ENCODE peak calls at places on chromosomes 3 and 15, in four cellular contexts. One of them, this sample, is unnamed.

GRCh38 chr3:188021502-188022040 is 132.4 kb upstream of the LPP start:
- DNase-seq in K562: no peak
- DNase-seq in HepG2: peak; percentile 85
- DNase-seq in GM12878: no peak
- DNase-seq in this sample: no peak

GRCh38 chr3:134473868-134474546 is 11.8 kb downstream of the ANAPC13 start:
- DNase-seq in K562: peak; percentile 17
- DNase-seq in HepG2: peak; percentile 80
- DNase-seq in GM12878: no peak
- DNase-seq in this sample: peak; percentile 78

GRCh38 chr3:110731148-110731547 is 340.5 kb upstream of the NECTIN3 start:
- DNase-seq in K562: no peak
- DNase-seq in HepG2: no peak
- DNase-seq in GM12878: no peak
- DNase-seq in this sample: no peak

GRCh38 chr3:39147711-39148115 is 5.7 kb downstream of the CSRNP1 start:
- DNase-seq in K562: no peak
- DNase-seq in HepG2: no peak
- DNase-seq in GM12878: no peak
- DNase-seq in this sample: no peak

GRCh38 chr3:126518779-126519177 is 1.2 kb upstream of the UROC1 start:
- DNase-seq in K562: no peak
- DNase-seq in HepG2: peak; percentile 87
- DNase-seq in GM12878: no peak
- DNase-seq in this sample: no peak

GRCh38 chr15:86942285-86942684 is 862.6 kb downstream of the AGBL1 start:
- DNase-seq in K562: no peak
- DNase-seq in HepG2: no peak
- DNase-seq in GM12878: no peak
- DNase-seq in this sample: no peak

GRCh38 chr3:72418856-72419255 is 429.4 kb downstream of the SHQ1 start:
- DNase-seq in K562: no peak
- DNase-seq in HepG2: no peak
- DNase-seq in GM12878: no peak
- DNase-seq in this sample: no peak

GRCh38 chr3:167941234-167941995 is 154.3 kb downstream of the GOLIM4 start:
- DNase-seq in K562: peak; percentile 64
- DNase-seq in HepG2: no peak
- DNase-seq in GM12878: no peak
- DNase-seq in this sample: no peak

GRCh38 chr3:59678042-59678707 is 628.4 kb upstream of the CFAP20DC start:
- DNase-seq in K562: no peak
- DNase-seq in HepG2: no peak
- DNase-seq in GM12878: no peak
- DNase-seq in this sample: no peak

GRCh38 chr3:170801597-170801996 is 68.4 kb downstream of the RPL22L1 start:
- DNase-seq in K562: no peak
- DNase-seq in HepG2: no peak
- DNase-seq in GM12878: no peak
- DNase-seq in this sample: no peak

GRCh38 chr3:107913671-107914070 is 177.2 kb downstream of the CD47 start:
- DNase-seq in K562: no peak
- DNase-seq in HepG2: no peak
- DNase-seq in GM12878: no peak
- DNase-seq in this sample: no peak

GRCh38 chr3:165459111-165459510 is 262.9 kb upstream of the SLITRK3 start:
- DNase-seq in K562: no peak
- DNase-seq in HepG2: no peak
- DNase-seq in GM12878: no peak
- DNase-seq in this sample: no peak

GRCh38 chr15:38461089-38461833 is 7.3 kb downstream of the FAM98B start:
- DNase-seq in K562: no peak
- DNase-seq in HepG2: no peak
- DNase-seq in GM12878: no peak
- DNase-seq in this sample: no peak

GRCh38 chr3:17310983-17311382 is 426.2 kb downstream of the PLCL2 start:
- DNase-seq in K562: no peak
- DNase-seq in HepG2: no peak
- DNase-seq in GM12878: no peak
- DNase-seq in this sample: no peak
- TF ChIP-seq ESRRA in K562: no peak
- TF ChIP-seq ESRRA in HepG2: no peak
- TF ChIP-seq ESRRA in GM12878: no peak
- TF ChIP-seq ESRRA in this sample: no peak

DNA sequence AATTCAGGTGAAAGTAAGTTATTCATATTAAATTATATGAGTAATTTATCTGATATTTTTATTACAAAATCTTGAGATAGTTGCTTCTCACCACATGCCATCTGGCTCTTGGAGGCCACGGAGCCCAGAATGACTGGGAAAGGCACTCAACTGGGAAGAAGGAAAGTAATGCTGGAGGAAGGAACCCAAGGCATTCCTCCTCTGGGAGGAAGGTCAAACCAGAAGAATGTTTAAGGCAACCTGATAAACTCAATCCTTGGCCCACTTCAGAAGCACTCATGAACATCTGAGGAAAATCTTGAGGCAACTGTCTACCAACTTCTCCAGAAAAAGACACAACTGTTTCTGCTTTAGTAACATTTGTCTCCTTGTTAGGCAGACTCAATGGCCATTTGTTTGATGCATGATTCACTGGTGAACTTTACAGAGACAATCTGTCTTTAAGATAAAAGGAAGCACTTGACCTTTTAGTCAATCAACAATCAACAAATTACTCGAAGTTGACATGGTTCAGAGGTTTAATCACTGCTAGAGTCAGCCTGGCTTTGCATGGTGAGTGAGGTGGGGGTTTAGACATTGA is 261.4 kb upstream of the MME start:
- DNase-seq in K562: no peak
- DNase-seq in HepG2: no peak
- DNase-seq in GM12878: no peak
- DNase-seq in this sample: no peak
- TF ChIP-seq ATF3 in K562: no peak
- TF ChIP-seq ATF3 in HepG2: no peak
- TF ChIP-seq ATF3 in GM12878: no peak
- TF ChIP-seq ATF3 in this sample: no peak

GRCh38 chr15:51097553-51098330 is 3.0 kb upstream of the TNFAIP8L3 start:
- DNase-seq in K562: peak; percentile 26
- DNase-seq in HepG2: peak; percentile 19
- DNase-seq in GM12878: no peak
- DNase-seq in this sample: no peak

GRCh38 chr15:51098331-51098619 is 3.6 kb upstream of the TNFAIP8L3 start:
- DNase-seq in K562: no peak
- DNase-seq in HepG2: no peak
- DNase-seq in GM12878: no peak
- DNase-seq in this sample: no peak

GRCh38 chr15:51103330-51103729 is 8.6 kb upstream of the TNFAIP8L3 start:
- DNase-seq in K562: no peak
- DNase-seq in HepG2: no peak
- DNase-seq in GM12878: no peak
- DNase-seq in this sample: no peak

GRCh38 chr15:51099185-51099584 is 4.5 kb upstream of the TNFAIP8L3 start:
- DNase-seq in K562: no peak
- DNase-seq in HepG2: no peak
- DNase-seq in GM12878: no peak
- DNase-seq in this sample: no peak

GRCh38 chr15:51100785-51101489 is 6.2 kb upstream of the TNFAIP8L3 start:
- DNase-seq in K562: no peak
- DNase-seq in HepG2: no peak
- DNase-seq in GM12878: no peak
- DNase-seq in this sample: no peak
- TF ChIP-seq ESRRA in K562: no peak
- TF ChIP-seq ESRRA in HepG2: no peak
- TF ChIP-seq ESRRA in GM12878: no peak
- TF ChIP-seq ESRRA in this sample: no peak

DNA sequence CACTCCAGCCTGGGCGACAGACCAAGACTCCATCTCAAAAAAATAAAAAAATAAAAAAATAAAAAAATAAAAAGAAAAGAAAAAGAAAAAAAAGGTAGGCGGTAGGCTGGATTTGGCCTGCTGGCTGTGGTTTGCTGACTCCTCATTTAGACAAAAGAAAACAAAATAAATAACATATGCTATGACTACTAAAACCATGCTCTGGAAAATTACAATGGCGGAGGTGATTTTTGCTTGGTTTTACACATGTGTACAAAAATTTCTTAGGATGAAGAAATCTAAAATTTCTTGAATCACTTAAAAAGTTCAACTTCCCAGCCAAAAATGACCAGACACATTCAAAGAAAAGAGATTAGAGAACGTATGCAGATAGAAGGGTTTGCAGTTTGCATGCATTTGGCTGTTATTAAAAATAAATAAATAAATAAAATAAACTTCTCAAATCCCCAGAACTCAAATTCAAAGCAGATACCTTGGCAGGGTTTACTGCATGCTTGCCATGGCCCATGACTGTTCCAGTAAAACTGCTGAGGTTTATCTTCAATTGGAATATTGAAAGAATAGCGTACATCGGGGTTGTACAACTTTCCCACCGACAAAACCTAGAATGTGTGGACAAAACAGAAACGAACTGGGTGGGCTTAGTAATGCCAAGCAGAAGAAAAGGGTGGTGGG is 65.9 kb downstream of the ADAMTS9 start:
- DNase-seq in K562: no peak
- DNase-seq in HepG2: no peak
- DNase-seq in GM12878: no peak
- DNase-seq in this sample: no peak
- TF ChIP-seq ATF3 in K562: no peak
- TF ChIP-seq ATF3 in HepG2: no peak
- TF ChIP-seq ATF3 in GM12878: no peak
- TF ChIP-seq ATF3 in this sample: no peak

GRCh38 chr3:20078194-20078709 is 38.0 kb downstream of the KAT2B start:
- DNase-seq in K562: no peak
- DNase-seq in HepG2: no peak
- DNase-seq in GM12878: no peak
- DNase-seq in this sample: no peak

GRCh38 chr3:20083253-20083652 is 43.0 kb downstream of the KAT2B start:
- DNase-seq in K562: no peak
- DNase-seq in HepG2: no peak
- DNase-seq in GM12878: no peak
- DNase-seq in this sample: no peak

GRCh38 chr3:20079621-20080020 is 39.4 kb downstream of the KAT2B start:
- DNase-seq in K562: no peak
- DNase-seq in HepG2: no peak
- DNase-seq in GM12878: no peak
- DNase-seq in this sample: no peak

GRCh38 chr3:20083953-20084352 is 43.7 kb downstream of the KAT2B start:
- DNase-seq in K562: no peak
- DNase-seq in HepG2: no peak
- DNase-seq in GM12878: no peak
- DNase-seq in this sample: no peak

GRCh38 chr3:20080956-20081554 is 40.8 kb downstream of the KAT2B start:
- DNase-seq in K562: peak; percentile 42
- DNase-seq in HepG2: peak; percentile 40
- DNase-seq in GM12878: peak; percentile 56
- DNase-seq in this sample: no peak
- TF ChIP-seq ESRRA in K562: no peak
- TF ChIP-seq ESRRA in HepG2: no peak
- TF ChIP-seq ESRRA in GM12878: no peak
- TF ChIP-seq ESRRA in this sample: no peak

GRCh38 chr15:25501828-25502446 is 63.1 kb upstream of the UBE3A start:
- DNase-seq in K562: no peak
- DNase-seq in HepG2: peak; percentile 42
- DNase-seq in GM12878: no peak
- DNase-seq in this sample: no peak
- TF ChIP-seq ATF3 in K562: no peak
- TF ChIP-seq ATF3 in HepG2: no peak
- TF ChIP-seq ATF3 in GM12878: no peak
- TF ChIP-seq ATF3 in this sample: no peak

GRCh38 chr15:64854526-64854925 is 12.8 kb downstream of the PLEKHO2 start:
- DNase-seq in K562: no peak
- DNase-seq in HepG2: no peak
- DNase-seq in GM12878: no peak
- DNase-seq in this sample: no peak

GRCh38 chr15:64858136-64858535 is 16.4 kb downstream of the PLEKHO2 start:
- DNase-seq in K562: no peak
- DNase-seq in HepG2: no peak
- DNase-seq in GM12878: no peak
- DNase-seq in this sample: no peak

GRCh38 chr15:64855206-64856000 is 13.7 kb downstream of the PLEKHO2 start:
- DNase-seq in K562: no peak
- DNase-seq in HepG2: no peak
- DNase-seq in GM12878: no peak
- DNase-seq in this sample: no peak

GRCh38 chr15:64857421-64857820 is 15.7 kb downstream of the PLEKHO2 start:
- DNase-seq in K562: no peak
- DNase-seq in HepG2: no peak
- DNase-seq in GM12878: no peak
- DNase-seq in this sample: no peak

GRCh38 chr15:64856429-64857145 is 14.9 kb downstream of the PLEKHO2 start:
- DNase-seq in K562: no peak
- DNase-seq in HepG2: peak; percentile 78
- DNase-seq in GM12878: no peak
- DNase-seq in this sample: no peak
- TF ChIP-seq ESRRA in K562: no peak
- TF ChIP-seq ESRRA in HepG2: no peak
- TF ChIP-seq ESRRA in GM12878: no peak
- TF ChIP-seq ESRRA in this sample: no peak